ENCODE peak calls at places on chromosomes 5 and 9, in ten cellular contexts. One of them, this sample, is unnamed.

GRCh38 chr9:76181781-76182180 is 212.4 kb downstream of the RFK start:
- DNase-seq in upper lobe of left lung: no peak
- DNase-seq in AG09309: no peak
- DNase-seq in foreskin fibroblast: no peak
- DNase-seq in kidney: no peak
- DNase-seq in nephron progenitor cell: peak; percentile 20
- DNase-seq in lower lobe of right lung: no peak
- DNase-seq in body of pancreas: no peak
- DNase-seq in HFFc6: no peak
- DNase-seq in GM10248: no peak
- DNase-seq in this sample: no peak

GRCh38 chr9:100197553-100197952 is 98.5 kb downstream of the INVS start:
- DNase-seq in HFFc6: no peak
- DNase-seq in upper lobe of left lung: no peak
- DNase-seq in body of pancreas: no peak
- DNase-seq in foreskin fibroblast: no peak
- DNase-seq in GM10248: no peak
- DNase-seq in nephron progenitor cell: no peak
- DNase-seq in AG09309: no peak
- DNase-seq in lower lobe of right lung: no peak
- DNase-seq in kidney: no peak
- DNase-seq in this sample: no peak

GRCh38 chr9:15422355-15423327 is at the start of gene SNAPC3:
- DNase-seq in nephron progenitor cell: peak; percentile 92
- DNase-seq in GM10248: peak; percentile 95
- DNase-seq in body of pancreas: peak; percentile 93
- DNase-seq in lower lobe of right lung: peak; percentile 97
- DNase-seq in upper lobe of left lung: peak; percentile 96
- DNase-seq in AG09309: peak; percentile 69
- DNase-seq in foreskin fibroblast: peak; percentile 98
- DNase-seq in kidney: peak; percentile 98
- DNase-seq in HFFc6: peak; percentile 90
- DNase-seq in this sample: peak; percentile 86

GRCh38 chr5:78899922-78900362 is 85.2 kb downstream of the ARSB start:
- DNase-seq in foreskin fibroblast: peak; percentile 81
- DNase-seq in nephron progenitor cell: no peak
- DNase-seq in GM10248: peak; percentile 40
- DNase-seq in kidney: no peak
- DNase-seq in body of pancreas: peak; percentile 75
- DNase-seq in AG09309: no peak
- DNase-seq in upper lobe of left lung: peak; percentile 48
- DNase-seq in HFFc6: peak; percentile 50
- DNase-seq in lower lobe of right lung: peak; percentile 50
- DNase-seq in this sample: no peak

GRCh38 chr9:17490110-17490509 is 88.8 kb upstream of the SH3GL2 start:
- DNase-seq in upper lobe of left lung: no peak
- DNase-seq in HFFc6: no peak
- DNase-seq in kidney: no peak
- DNase-seq in body of pancreas: no peak
- DNase-seq in GM10248: no peak
- DNase-seq in foreskin fibroblast: no peak
- DNase-seq in AG09309: no peak
- DNase-seq in lower lobe of right lung: no peak
- DNase-seq in nephron progenitor cell: no peak
- DNase-seq in this sample: no peak

GRCh38 chr5:72440207-72440638 is 67.0 kb downstream of the ZNF366 start:
- DNase-seq in AG09309: no peak
- DNase-seq in kidney: no peak
- DNase-seq in GM10248: peak; percentile 55
- DNase-seq in lower lobe of right lung: no peak
- DNase-seq in body of pancreas: no peak
- DNase-seq in HFFc6: no peak
- DNase-seq in foreskin fibroblast: no peak
- DNase-seq in upper lobe of left lung: no peak
- DNase-seq in nephron progenitor cell: no peak
- DNase-seq in this sample: no peak

GRCh38 chr5:139837711-139838380 is 42.2 kb downstream of the PSD2 start:
- DNase-seq in HFFc6: no peak
- DNase-seq in upper lobe of left lung: no peak
- DNase-seq in kidney: peak; percentile 39
- DNase-seq in AG09309: no peak
- DNase-seq in body of pancreas: peak; percentile 2
- DNase-seq in nephron progenitor cell: no peak
- DNase-seq in foreskin fibroblast: no peak
- DNase-seq in lower lobe of right lung: no peak
- DNase-seq in GM10248: no peak
- DNase-seq in this sample: no peak

GRCh38 chr5:68068204-68068603 is 147.4 kb upstream of the PIK3R1 start:
- DNase-seq in lower lobe of right lung: no peak
- DNase-seq in kidney: no peak
- DNase-seq in AG09309: no peak
- DNase-seq in body of pancreas: no peak
- DNase-seq in GM10248: no peak
- DNase-seq in nephron progenitor cell: no peak
- DNase-seq in HFFc6: peak; percentile 40
- DNase-seq in foreskin fibroblast: peak; percentile 79
- DNase-seq in upper lobe of left lung: no peak
- DNase-seq in this sample: no peak

GRCh38 chr9:228929-229695 is 14.4 kb downstream of the DOCK8 start:
- DNase-seq in kidney: no peak
- DNase-seq in AG09309: no peak
- DNase-seq in upper lobe of left lung: no peak
- DNase-seq in body of pancreas: no peak
- DNase-seq in lower lobe of right lung: no peak
- DNase-seq in GM10248: no peak
- DNase-seq in HFFc6: no peak
- DNase-seq in foreskin fibroblast: no peak
- DNase-seq in nephron progenitor cell: no peak
- DNase-seq in this sample: no peak

GRCh38 chr5:131379071-131379538 is 115.3 kb downstream of the CDC42SE2 start:
- DNase-seq in lower lobe of right lung: no peak
- DNase-seq in GM10248: no peak
- DNase-seq in HFFc6: no peak
- DNase-seq in AG09309: no peak
- DNase-seq in nephron progenitor cell: no peak
- DNase-seq in foreskin fibroblast: no peak
- DNase-seq in upper lobe of left lung: no peak
- DNase-seq in kidney: no peak
- DNase-seq in body of pancreas: no peak
- DNase-seq in this sample: no peak

GRCh38 chr9:137070906-137071275 is 534 bp upstream of the SAPCD2 start:
- DNase-seq in body of pancreas: no peak
- DNase-seq in HFFc6: no peak
- DNase-seq in nephron progenitor cell: peak; percentile 54
- DNase-seq in kidney: peak; percentile 92
- DNase-seq in lower lobe of right lung: no peak
- DNase-seq in foreskin fibroblast: no peak
- DNase-seq in GM10248: peak; percentile 44
- DNase-seq in upper lobe of left lung: no peak
- DNase-seq in AG09309: no peak
- DNase-seq in this sample: no peak

GRCh38 chr9:111287127-111287526 is 42.9 kb downstream of the OR2K2 start:
- DNase-seq in body of pancreas: no peak
- DNase-seq in nephron progenitor cell: no peak
- DNase-seq in foreskin fibroblast: peak; percentile 83
- DNase-seq in lower lobe of right lung: no peak
- DNase-seq in GM10248: no peak
- DNase-seq in AG09309: peak; percentile 40
- DNase-seq in HFFc6: peak; percentile 56
- DNase-seq in kidney: no peak
- DNase-seq in upper lobe of left lung: no peak
- DNase-seq in this sample: no peak

GRCh38 chr9:16720386-16720785 is 150.1 kb downstream of the BNC2 start:
- DNase-seq in body of pancreas: no peak
- DNase-seq in AG09309: no peak
- DNase-seq in foreskin fibroblast: peak; percentile 39
- DNase-seq in GM10248: no peak
- DNase-seq in HFFc6: no peak
- DNase-seq in lower lobe of right lung: no peak
- DNase-seq in upper lobe of left lung: no peak
- DNase-seq in nephron progenitor cell: no peak
- DNase-seq in kidney: no peak
- DNase-seq in this sample: no peak

GRCh38 chr5:9251379-9251980 is 294.4 kb downstream of the SEMA5A start:
- DNase-seq in foreskin fibroblast: peak; percentile 54
- DNase-seq in upper lobe of left lung: no peak
- DNase-seq in nephron progenitor cell: no peak
- DNase-seq in body of pancreas: no peak
- DNase-seq in lower lobe of right lung: no peak
- DNase-seq in kidney: no peak
- DNase-seq in AG09309: no peak
- DNase-seq in HFFc6: peak; percentile 15
- DNase-seq in GM10248: no peak
- DNase-seq in this sample: no peak

GRCh38 chr5:9245071-9245470 is 300.8 kb downstream of the SEMA5A start:
- DNase-seq in nephron progenitor cell: no peak
- DNase-seq in AG09309: no peak
- DNase-seq in body of pancreas: no peak
- DNase-seq in upper lobe of left lung: no peak
- DNase-seq in GM10248: no peak
- DNase-seq in kidney: no peak
- DNase-seq in lower lobe of right lung: no peak
- DNase-seq in foreskin fibroblast: peak; percentile 34
- DNase-seq in HFFc6: no peak
- DNase-seq in this sample: no peak

GRCh38 chr5:9244417-9244816 is 301.5 kb downstream of the SEMA5A start:
- DNase-seq in HFFc6: no peak
- DNase-seq in kidney: no peak
- DNase-seq in GM10248: no peak
- DNase-seq in lower lobe of right lung: no peak
- DNase-seq in AG09309: no peak
- DNase-seq in foreskin fibroblast: no peak
- DNase-seq in body of pancreas: no peak
- DNase-seq in nephron progenitor cell: no peak
- DNase-seq in upper lobe of left lung: no peak
- DNase-seq in this sample: no peak

DNA sequence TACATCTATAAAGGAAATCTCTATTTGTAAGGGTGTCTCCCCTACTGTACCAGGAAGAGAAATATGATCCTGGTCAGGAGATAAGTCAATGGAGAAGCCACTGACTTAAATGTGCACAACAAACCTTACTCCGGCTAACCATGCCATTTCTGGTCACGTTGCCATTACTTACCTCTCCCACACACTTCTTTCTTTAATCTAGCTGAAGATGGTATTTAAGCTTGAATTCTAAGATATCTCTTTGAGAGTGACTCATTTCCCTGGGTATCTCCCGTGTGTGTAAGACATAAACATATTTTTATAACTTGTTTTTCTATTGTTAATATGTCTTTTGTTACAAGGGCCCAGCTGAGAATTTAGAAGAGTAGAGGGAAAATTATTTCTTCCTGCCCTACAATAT is 296.6 kb downstream of the SEMA5A start:
- DNase-seq in upper lobe of left lung: no peak
- DNase-seq in body of pancreas: no peak
- DNase-seq in nephron progenitor cell: no peak
- DNase-seq in foreskin fibroblast: no peak
- DNase-seq in lower lobe of right lung: no peak
- DNase-seq in HFFc6: no peak
- DNase-seq in kidney: no peak
- DNase-seq in AG09309: no peak
- DNase-seq in GM10248: no peak
- DNase-seq in this sample: no peak
- TF ChIP-seq CTCF in upper lobe of left lung: no peak
- TF ChIP-seq CTCF in body of pancreas: no peak
- TF ChIP-seq CTCF in nephron progenitor cell: no peak
- TF ChIP-seq CTCF in foreskin fibroblast: no peak
- TF ChIP-seq CTCF in lower lobe of right lung: no peak
- TF ChIP-seq CTCF in HFFc6: no peak
- TF ChIP-seq CTCF in kidney: no peak
- TF ChIP-seq CTCF in AG09309: no peak
- TF ChIP-seq CTCF in GM10248: no peak
- TF ChIP-seq CTCF in this sample: no peak

GRCh38 chr5:136518174-136518573 is 152.8 kb upstream of the TRPC7 start:
- DNase-seq in nephron progenitor cell: no peak
- DNase-seq in GM10248: no peak
- DNase-seq in HFFc6: no peak
- DNase-seq in body of pancreas: no peak
- DNase-seq in upper lobe of left lung: no peak
- DNase-seq in foreskin fibroblast: peak; percentile 10
- DNase-seq in kidney: no peak
- DNase-seq in lower lobe of right lung: no peak
- DNase-seq in AG09309: no peak
- DNase-seq in this sample: no peak
- TF ChIP-seq CTCF in nephron progenitor cell: no peak
- TF ChIP-seq CTCF in GM10248: no peak
- TF ChIP-seq CTCF in HFFc6: no peak
- TF ChIP-seq CTCF in body of pancreas: no peak
- TF ChIP-seq CTCF in upper lobe of left lung: no peak
- TF ChIP-seq CTCF in foreskin fibroblast: no peak
- TF ChIP-seq CTCF in kidney: no peak
- TF ChIP-seq CTCF in lower lobe of right lung: no peak
- TF ChIP-seq CTCF in AG09309: no peak
- TF ChIP-seq CTCF in this sample: no peak

DNA sequence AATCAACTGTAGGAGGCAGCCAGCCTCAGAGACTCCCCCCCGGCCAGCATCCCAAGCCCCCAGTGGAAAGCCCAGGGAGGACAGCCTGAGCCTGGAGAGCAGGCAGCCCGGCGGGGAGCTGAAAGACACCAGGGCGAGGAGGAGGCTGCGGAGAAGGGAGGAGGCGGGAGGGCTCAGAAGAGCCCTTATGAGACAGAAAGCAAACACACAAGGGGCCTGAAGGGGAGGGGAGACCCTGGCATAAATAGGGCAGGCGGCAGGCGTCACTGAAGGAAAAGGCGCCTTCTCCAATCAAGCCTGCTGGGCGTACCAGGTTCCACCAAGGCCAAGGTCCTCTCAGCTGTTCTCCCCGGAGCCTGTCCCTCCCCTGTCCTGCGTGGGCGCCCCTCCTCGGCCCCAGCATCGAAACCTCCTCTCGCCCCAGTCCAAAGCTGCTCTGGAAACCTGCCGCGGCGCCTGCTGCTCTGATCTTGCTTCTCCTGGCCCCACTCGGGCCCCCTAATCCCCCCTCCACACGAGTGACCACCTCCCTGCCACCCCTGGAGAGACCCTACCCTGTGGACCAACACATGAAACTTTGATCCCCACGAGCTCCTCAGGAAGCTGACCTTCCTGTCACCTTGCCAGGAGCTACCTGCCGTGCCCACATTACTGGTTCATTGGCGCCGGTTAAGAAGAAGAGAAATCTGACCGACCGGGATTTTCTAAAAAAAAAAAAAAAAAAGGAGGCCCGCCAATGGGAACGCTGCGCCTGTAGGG is 1.2 kb downstream of the SLC9A3 start:
- DNase-seq in body of pancreas: peak; percentile 26
- DNase-seq in upper lobe of left lung: no peak
- DNase-seq in kidney: no peak
- DNase-seq in nephron progenitor cell: no peak
- DNase-seq in AG09309: no peak
- DNase-seq in foreskin fibroblast: no peak
- DNase-seq in lower lobe of right lung: no peak
- DNase-seq in HFFc6: no peak
- DNase-seq in GM10248: no peak
- DNase-seq in this sample: no peak
- TF ChIP-seq CTCF in body of pancreas: no peak
- TF ChIP-seq CTCF in upper lobe of left lung: no peak
- TF ChIP-seq CTCF in kidney: no peak
- TF ChIP-seq CTCF in nephron progenitor cell: no peak
- TF ChIP-seq CTCF in AG09309: no peak
- TF ChIP-seq CTCF in foreskin fibroblast: no peak
- TF ChIP-seq CTCF in lower lobe of right lung: no peak
- TF ChIP-seq CTCF in HFFc6: no peak
- TF ChIP-seq CTCF in GM10248: no peak
- TF ChIP-seq CTCF in this sample: no peak

GRCh38 chr5:118070041-118070440 is 918.3 kb downstream of the DTWD2 start:
- DNase-seq in foreskin fibroblast: no peak
- DNase-seq in AG09309: no peak
- DNase-seq in lower lobe of right lung: no peak
- DNase-seq in kidney: no peak
- DNase-seq in HFFc6: no peak
- DNase-seq in upper lobe of left lung: no peak
- DNase-seq in GM10248: no peak
- DNase-seq in body of pancreas: no peak
- DNase-seq in nephron progenitor cell: no peak
- DNase-seq in this sample: no peak
- TF ChIP-seq CTCF in foreskin fibroblast: no peak
- TF ChIP-seq CTCF in AG09309: no peak
- TF ChIP-seq CTCF in lower lobe of right lung: no peak
- TF ChIP-seq CTCF in kidney: no peak
- TF ChIP-seq CTCF in HFFc6: no peak
- TF ChIP-seq CTCF in upper lobe of left lung: no peak
- TF ChIP-seq CTCF in GM10248: no peak
- TF ChIP-seq CTCF in body of pancreas: no peak
- TF ChIP-seq CTCF in nephron progenitor cell: no peak
- TF ChIP-seq CTCF in this sample: no peak